ENCODE peak calls at places on chromosomes 11 and 22, in eight cellular contexts. One of them, this sample, is unnamed.

GRCh38 chr11:60370811-60371297 is 7.5 kb upstream of the MS4A7 start:
- DNase-seq in chondrocyte: no peak
- DNase-seq in H1: no peak
- DNase-seq in AML-193: no peak
- DNase-seq in T-helper 2 cell: no peak
- DNase-seq in iPS-NIHi11: no peak
- DNase-seq in T-cell: no peak
- DNase-seq in stimulated activated CD8-positive, alpha-beta memory T cell treated with anti-CD3 and anti-CD28 coated beads, Interleukin-4, amount 100 ng/mL, for 48 hours: no peak
- DNase-seq in this sample: no peak

GRCh38 chr11:10303558-10304363 is 1.1 kb upstream of the ADM start:
- DNase-seq in stimulated activated CD8-positive, alpha-beta memory T cell treated with anti-CD3 and anti-CD28 coated beads, Interleukin-4, amount 100 ng/mL, for 48 hours: peak; percentile 45
- DNase-seq in T-helper 2 cell: no peak
- DNase-seq in AML-193: peak; percentile 64
- DNase-seq in chondrocyte: no peak
- DNase-seq in iPS-NIHi11: no peak
- DNase-seq in T-cell: no peak
- DNase-seq in H1: peak; percentile 68
- DNase-seq in this sample: peak; percentile 45

GRCh38 chr22:29155966-29156365 is 49.7 kb upstream of the EMID1 start:
- DNase-seq in stimulated activated CD8-positive, alpha-beta memory T cell treated with anti-CD3 and anti-CD28 coated beads, Interleukin-4, amount 100 ng/mL, for 48 hours: no peak
- DNase-seq in H1: no peak
- DNase-seq in T-cell: no peak
- DNase-seq in iPS-NIHi11: no peak
- DNase-seq in T-helper 2 cell: no peak
- DNase-seq in AML-193: no peak
- DNase-seq in chondrocyte: peak; percentile 52
- DNase-seq in this sample: no peak

GRCh38 chr11:12724301-12725046 is 50.3 kb downstream of the TEAD1 start:
- DNase-seq in H1: peak; percentile 77
- DNase-seq in iPS-NIHi11: peak; percentile 85
- DNase-seq in stimulated activated CD8-positive, alpha-beta memory T cell treated with anti-CD3 and anti-CD28 coated beads, Interleukin-4, amount 100 ng/mL, for 48 hours: no peak
- DNase-seq in T-helper 2 cell: no peak
- DNase-seq in T-cell: no peak
- DNase-seq in AML-193: no peak
- DNase-seq in chondrocyte: no peak
- DNase-seq in this sample: peak; percentile 84

GRCh38 chr11:34604216-34604615 is 16.7 kb upstream of the EHF start:
- DNase-seq in stimulated activated CD8-positive, alpha-beta memory T cell treated with anti-CD3 and anti-CD28 coated beads, Interleukin-4, amount 100 ng/mL, for 48 hours: no peak
- DNase-seq in AML-193: no peak
- DNase-seq in iPS-NIHi11: no peak
- DNase-seq in H1: no peak
- DNase-seq in T-helper 2 cell: no peak
- DNase-seq in chondrocyte: no peak
- DNase-seq in T-cell: no peak
- DNase-seq in this sample: no peak

GRCh38 chr11:94924074-94925031 is 49.0 kb downstream of the CWC15 start:
- DNase-seq in AML-193: no peak
- DNase-seq in T-helper 2 cell: no peak
- DNase-seq in chondrocyte: no peak
- DNase-seq in iPS-NIHi11: no peak
- DNase-seq in T-cell: peak; percentile 14
- DNase-seq in H1: no peak
- DNase-seq in stimulated activated CD8-positive, alpha-beta memory T cell treated with anti-CD3 and anti-CD28 coated beads, Interleukin-4, amount 100 ng/mL, for 48 hours: no peak
- DNase-seq in this sample: no peak

GRCh38 chr11:2522636-2523255 is 77.9 kb downstream of the KCNQ1 start:
- DNase-seq in chondrocyte: peak; percentile 68
- DNase-seq in T-helper 2 cell: no peak
- DNase-seq in T-cell: no peak
- DNase-seq in H1: peak; percentile 42
- DNase-seq in stimulated activated CD8-positive, alpha-beta memory T cell treated with anti-CD3 and anti-CD28 coated beads, Interleukin-4, amount 100 ng/mL, for 48 hours: peak; percentile 17
- DNase-seq in AML-193: no peak
- DNase-seq in iPS-NIHi11: peak; percentile 36
- DNase-seq in this sample: peak; percentile 10

GRCh38 chr11:62542750-62543567 is 3.6 kb downstream of the AHNAK start:
- DNase-seq in T-helper 2 cell: peak; percentile 61
- DNase-seq in stimulated activated CD8-positive, alpha-beta memory T cell treated with anti-CD3 and anti-CD28 coated beads, Interleukin-4, amount 100 ng/mL, for 48 hours: peak; percentile 88
- DNase-seq in iPS-NIHi11: peak; percentile 86
- DNase-seq in T-cell: peak; percentile 55
- DNase-seq in H1: peak; percentile 96
- DNase-seq in AML-193: peak; percentile 57
- DNase-seq in chondrocyte: no peak
- DNase-seq in this sample: peak; percentile 90

GRCh38 chr11:2868604-2869526 is 16.7 kb downstream of the CDKN1C start:
- DNase-seq in AML-193: no peak
- DNase-seq in stimulated activated CD8-positive, alpha-beta memory T cell treated with anti-CD3 and anti-CD28 coated beads, Interleukin-4, amount 100 ng/mL, for 48 hours: no peak
- DNase-seq in T-helper 2 cell: no peak
- DNase-seq in iPS-NIHi11: no peak
- DNase-seq in T-cell: no peak
- DNase-seq in chondrocyte: no peak
- DNase-seq in H1: no peak
- DNase-seq in this sample: no peak

GRCh38 chr22:31530816-31531180 is 34.5 kb downstream of the SFI1 start:
- DNase-seq in AML-193: no peak
- DNase-seq in H1: no peak
- DNase-seq in T-cell: no peak
- DNase-seq in T-helper 2 cell: no peak
- DNase-seq in iPS-NIHi11: no peak
- DNase-seq in chondrocyte: no peak
- DNase-seq in stimulated activated CD8-positive, alpha-beta memory T cell treated with anti-CD3 and anti-CD28 coated beads, Interleukin-4, amount 100 ng/mL, for 48 hours: no peak
- DNase-seq in this sample: no peak

GRCh38 chr11:1536065-1536843 is 35.8 kb downstream of the DUSP8 start:
- DNase-seq in chondrocyte: no peak
- DNase-seq in iPS-NIHi11: no peak
- DNase-seq in T-cell: no peak
- DNase-seq in H1: no peak
- DNase-seq in AML-193: no peak
- DNase-seq in T-helper 2 cell: no peak
- DNase-seq in stimulated activated CD8-positive, alpha-beta memory T cell treated with anti-CD3 and anti-CD28 coated beads, Interleukin-4, amount 100 ng/mL, for 48 hours: no peak
- DNase-seq in this sample: no peak

GRCh38 chr11:119094816-119095065 is 6.9 kb downstream of the DPAGT1 start:
- DNase-seq in stimulated activated CD8-positive, alpha-beta memory T cell treated with anti-CD3 and anti-CD28 coated beads, Interleukin-4, amount 100 ng/mL, for 48 hours: peak; percentile 69
- DNase-seq in AML-193: peak; percentile 40
- DNase-seq in iPS-NIHi11: peak; percentile 70
- DNase-seq in T-helper 2 cell: no peak
- DNase-seq in chondrocyte: no peak
- DNase-seq in H1: no peak
- DNase-seq in T-cell: no peak
- DNase-seq in this sample: peak; percentile 74

GRCh38 chr11:69078930-69079607 is 30.3 kb downstream of the TPCN2 start:
- DNase-seq in H1: no peak
- DNase-seq in AML-193: no peak
- DNase-seq in T-helper 2 cell: no peak
- DNase-seq in stimulated activated CD8-positive, alpha-beta memory T cell treated with anti-CD3 and anti-CD28 coated beads, Interleukin-4, amount 100 ng/mL, for 48 hours: no peak
- DNase-seq in chondrocyte: no peak
- DNase-seq in iPS-NIHi11: no peak
- DNase-seq in T-cell: no peak
- DNase-seq in this sample: no peak

GRCh38 chr22:27212617-27213177 is 555.3 kb downstream of the MIAT start:
- DNase-seq in chondrocyte: no peak
- DNase-seq in AML-193: no peak
- DNase-seq in H1: no peak
- DNase-seq in T-helper 2 cell: no peak
- DNase-seq in T-cell: no peak
- DNase-seq in iPS-NIHi11: no peak
- DNase-seq in stimulated activated CD8-positive, alpha-beta memory T cell treated with anti-CD3 and anti-CD28 coated beads, Interleukin-4, amount 100 ng/mL, for 48 hours: no peak
- DNase-seq in this sample: no peak

GRCh38 chr11:111047376-111047775 is 198.1 kb upstream of the POU2AF2 start:
- DNase-seq in iPS-NIHi11: no peak
- DNase-seq in stimulated activated CD8-positive, alpha-beta memory T cell treated with anti-CD3 and anti-CD28 coated beads, Interleukin-4, amount 100 ng/mL, for 48 hours: no peak
- DNase-seq in T-helper 2 cell: no peak
- DNase-seq in H1: peak; percentile 52
- DNase-seq in AML-193: no peak
- DNase-seq in T-cell: no peak
- DNase-seq in chondrocyte: no peak
- DNase-seq in this sample: peak; percentile 34

GRCh38 chr11:65801153-65801987 is 14.5 kb downstream of the OVOL1 start:
- DNase-seq in chondrocyte: no peak
- DNase-seq in AML-193: no peak
- DNase-seq in stimulated activated CD8-positive, alpha-beta memory T cell treated with anti-CD3 and anti-CD28 coated beads, Interleukin-4, amount 100 ng/mL, for 48 hours: no peak
- DNase-seq in H1: no peak
- DNase-seq in T-cell: no peak
- DNase-seq in T-helper 2 cell: no peak
- DNase-seq in iPS-NIHi11: no peak
- DNase-seq in this sample: no peak

GRCh38 chr11:60158666-60159065 is 24.2 kb downstream of the MS4A6A start:
- DNase-seq in chondrocyte: no peak
- DNase-seq in H1: no peak
- DNase-seq in stimulated activated CD8-positive, alpha-beta memory T cell treated with anti-CD3 and anti-CD28 coated beads, Interleukin-4, amount 100 ng/mL, for 48 hours: no peak
- DNase-seq in AML-193: no peak
- DNase-seq in T-helper 2 cell: no peak
- DNase-seq in T-cell: no peak
- DNase-seq in iPS-NIHi11: no peak
- DNase-seq in this sample: no peak

GRCh38 chr22:23268877-23269276 is 88.6 kb downstream of the BCR start:
- DNase-seq in T-helper 2 cell: no peak
- DNase-seq in stimulated activated CD8-positive, alpha-beta memory T cell treated with anti-CD3 and anti-CD28 coated beads, Interleukin-4, amount 100 ng/mL, for 48 hours: no peak
- DNase-seq in AML-193: no peak
- DNase-seq in H1: no peak
- DNase-seq in chondrocyte: no peak
- DNase-seq in iPS-NIHi11: no peak
- DNase-seq in T-cell: no peak
- DNase-seq in this sample: no peak

GRCh38 chr11:48261600-48261999 is 2.1 kb upstream of the OR4X1 start:
- DNase-seq in chondrocyte: no peak
- DNase-seq in AML-193: no peak
- DNase-seq in iPS-NIHi11: no peak
- DNase-seq in stimulated activated CD8-positive, alpha-beta memory T cell treated with anti-CD3 and anti-CD28 coated beads, Interleukin-4, amount 100 ng/mL, for 48 hours: no peak
- DNase-seq in T-helper 2 cell: no peak
- DNase-seq in H1: no peak
- DNase-seq in T-cell: no peak
- DNase-seq in this sample: no peak

GRCh38 chr11:72814139-72814830 is at the start of gene ATG16L2:
- DNase-seq in iPS-NIHi11: peak; percentile 95
- DNase-seq in AML-193: peak; percentile 74
- DNase-seq in stimulated activated CD8-positive, alpha-beta memory T cell treated with anti-CD3 and anti-CD28 coated beads, Interleukin-4, amount 100 ng/mL, for 48 hours: peak; percentile 93
- DNase-seq in H1: peak; percentile 93
- DNase-seq in T-helper 2 cell: peak; percentile 83
- DNase-seq in T-cell: peak; percentile 86
- DNase-seq in chondrocyte: peak; percentile 94
- DNase-seq in this sample: peak; percentile 84

GRCh38 chr11:17558025-17558780 is 11.1 kb downstream of the OTOG start:
- DNase-seq in H1: no peak
- DNase-seq in chondrocyte: no peak
- DNase-seq in T-cell: no peak
- DNase-seq in iPS-NIHi11: no peak
- DNase-seq in T-helper 2 cell: no peak
- DNase-seq in stimulated activated CD8-positive, alpha-beta memory T cell treated with anti-CD3 and anti-CD28 coated beads, Interleukin-4, amount 100 ng/mL, for 48 hours: no peak
- DNase-seq in AML-193: no peak
- DNase-seq in this sample: peak; percentile 6

GRCh38 chr22:20758688-20759087 is 15.2 kb upstream of the SERPIND1 start:
- DNase-seq in T-cell: no peak
- DNase-seq in H1: no peak
- DNase-seq in iPS-NIHi11: peak; percentile 54
- DNase-seq in AML-193: no peak
- DNase-seq in T-helper 2 cell: no peak
- DNase-seq in stimulated activated CD8-positive, alpha-beta memory T cell treated with anti-CD3 and anti-CD28 coated beads, Interleukin-4, amount 100 ng/mL, for 48 hours: no peak
- DNase-seq in chondrocyte: no peak
- DNase-seq in this sample: peak; percentile 30

GRCh38 chr11:11318961-11319360 is 34.1 kb downstream of the CSNK2A3 start:
- DNase-seq in AML-193: no peak
- DNase-seq in stimulated activated CD8-positive, alpha-beta memory T cell treated with anti-CD3 and anti-CD28 coated beads, Interleukin-4, amount 100 ng/mL, for 48 hours: no peak
- DNase-seq in H1: no peak
- DNase-seq in iPS-NIHi11: no peak
- DNase-seq in T-cell: no peak
- DNase-seq in T-helper 2 cell: no peak
- DNase-seq in chondrocyte: no peak
- DNase-seq in this sample: no peak

GRCh38 chr22:47351836-47352579 is 589.6 kb downstream of the TBC1D22A start:
- DNase-seq in stimulated activated CD8-positive, alpha-beta memory T cell treated with anti-CD3 and anti-CD28 coated beads, Interleukin-4, amount 100 ng/mL, for 48 hours: no peak
- DNase-seq in AML-193: no peak
- DNase-seq in T-cell: no peak
- DNase-seq in H1: no peak
- DNase-seq in chondrocyte: no peak
- DNase-seq in T-helper 2 cell: no peak
- DNase-seq in iPS-NIHi11: no peak
- DNase-seq in this sample: no peak

GRCh38 chr11:23723861-23724260 is 773.0 kb upstream of the LUZP2 start:
- DNase-seq in T-helper 2 cell: no peak
- DNase-seq in T-cell: no peak
- DNase-seq in H1: no peak
- DNase-seq in stimulated activated CD8-positive, alpha-beta memory T cell treated with anti-CD3 and anti-CD28 coated beads, Interleukin-4, amount 100 ng/mL, for 48 hours: no peak
- DNase-seq in chondrocyte: no peak
- DNase-seq in iPS-NIHi11: no peak
- DNase-seq in AML-193: no peak
- DNase-seq in this sample: no peak

This sample was measured in WTC11.